ENCODE peak calls at places on chromosomes 4 and X, in eight cellular contexts. One of them, this sample, is unnamed.

GRCh38 chrX:129193357-129193756 is 329.9 kb downstream of the SMARCA1 start:
- DNase-seq in heart right ventricle: peak
- DNase-seq in brain microvascular endothelial cell: no peak
- DNase-seq in fibroblast of lung: no peak
- DNase-seq in left ventricle myocardium inferior: peak
- DNase-seq in CD4-positive, alpha-beta T cell: no peak
- DNase-seq in CD8-positive, alpha-beta memory T cell: no peak
- DNase-seq in naive thymus-derived CD4-positive, alpha-beta T cell: no peak
- DNase-seq in this sample: no peak

GRCh38 chr4:182736207-182736606 is 181.0 kb downstream of the DCTD start:
- DNase-seq in fibroblast of lung: no peak
- DNase-seq in heart right ventricle: no peak
- DNase-seq in naive thymus-derived CD4-positive, alpha-beta T cell: no peak
- DNase-seq in brain microvascular endothelial cell: no peak
- DNase-seq in left ventricle myocardium inferior: no peak
- DNase-seq in CD4-positive, alpha-beta T cell: no peak
- DNase-seq in CD8-positive, alpha-beta memory T cell: no peak
- DNase-seq in this sample: no peak

GRCh38 chr4:99886146-99886545 is 8.1 kb downstream of the LAMTOR3 start:
- DNase-seq in left ventricle myocardium inferior: no peak
- DNase-seq in CD4-positive, alpha-beta T cell: no peak
- DNase-seq in brain microvascular endothelial cell: peak
- DNase-seq in heart right ventricle: no peak
- DNase-seq in fibroblast of lung: peak
- DNase-seq in CD8-positive, alpha-beta memory T cell: no peak
- DNase-seq in naive thymus-derived CD4-positive, alpha-beta T cell: no peak
- DNase-seq in this sample: no peak

GRCh38 chr4:108443585-108443984 is 176.8 kb upstream of the RPL34 start:
- DNase-seq in fibroblast of lung: no peak
- DNase-seq in naive thymus-derived CD4-positive, alpha-beta T cell: no peak
- DNase-seq in CD8-positive, alpha-beta memory T cell: no peak
- DNase-seq in heart right ventricle: no peak
- DNase-seq in left ventricle myocardium inferior: no peak
- DNase-seq in CD4-positive, alpha-beta T cell: no peak
- DNase-seq in brain microvascular endothelial cell: no peak
- DNase-seq in this sample: no peak

GRCh38 chr4:8403173-8403753 is 37.3 kb downstream of the ACOX3 start:
- DNase-seq in left ventricle myocardium inferior: peak
- DNase-seq in CD4-positive, alpha-beta T cell: peak
- DNase-seq in naive thymus-derived CD4-positive, alpha-beta T cell: peak
- DNase-seq in brain microvascular endothelial cell: peak
- DNase-seq in heart right ventricle: peak
- DNase-seq in CD8-positive, alpha-beta memory T cell: no peak
- DNase-seq in fibroblast of lung: peak
- DNase-seq in this sample: peak

GRCh38 chr4:76738081-76738931 is 159.6 kb downstream of the SOWAHB start:
- DNase-seq in fibroblast of lung: peak
- DNase-seq in brain microvascular endothelial cell: no peak
- DNase-seq in heart right ventricle: peak
- DNase-seq in CD4-positive, alpha-beta T cell: no peak
- DNase-seq in naive thymus-derived CD4-positive, alpha-beta T cell: no peak
- DNase-seq in CD8-positive, alpha-beta memory T cell: no peak
- DNase-seq in left ventricle myocardium inferior: no peak
- DNase-seq in this sample: no peak

GRCh38 chr4:5755679-5756078 is 44.7 kb downstream of the EVC start:
- DNase-seq in heart right ventricle: no peak
- DNase-seq in brain microvascular endothelial cell: no peak
- DNase-seq in CD8-positive, alpha-beta memory T cell: no peak
- DNase-seq in fibroblast of lung: no peak
- DNase-seq in left ventricle myocardium inferior: no peak
- DNase-seq in CD4-positive, alpha-beta T cell: no peak
- DNase-seq in naive thymus-derived CD4-positive, alpha-beta T cell: no peak
- DNase-seq in this sample: no peak

GRCh38 chr4:139299536-139299935 is 1.8 kb upstream of the NAA15 start:
- DNase-seq in heart right ventricle: no peak
- DNase-seq in brain microvascular endothelial cell: no peak
- DNase-seq in CD4-positive, alpha-beta T cell: no peak
- DNase-seq in left ventricle myocardium inferior: no peak
- DNase-seq in fibroblast of lung: no peak
- DNase-seq in CD8-positive, alpha-beta memory T cell: no peak
- DNase-seq in naive thymus-derived CD4-positive, alpha-beta T cell: no peak
- DNase-seq in this sample: no peak

GRCh38 chr4:88163286-88163685 is 4.8 kb upstream of the ABCG2 start:
- DNase-seq in naive thymus-derived CD4-positive, alpha-beta T cell: no peak
- DNase-seq in heart right ventricle: no peak
- DNase-seq in CD4-positive, alpha-beta T cell: no peak
- DNase-seq in left ventricle myocardium inferior: no peak
- DNase-seq in fibroblast of lung: no peak
- DNase-seq in CD8-positive, alpha-beta memory T cell: no peak
- DNase-seq in brain microvascular endothelial cell: no peak
- DNase-seq in this sample: no peak

GRCh38 chr4:138217567-138217966 is 24.6 kb downstream of the SLC7A11 start:
- DNase-seq in heart right ventricle: no peak
- DNase-seq in CD4-positive, alpha-beta T cell: no peak
- DNase-seq in fibroblast of lung: no peak
- DNase-seq in naive thymus-derived CD4-positive, alpha-beta T cell: no peak
- DNase-seq in brain microvascular endothelial cell: no peak
- DNase-seq in CD8-positive, alpha-beta memory T cell: no peak
- DNase-seq in left ventricle myocardium inferior: no peak
- DNase-seq in this sample: no peak

GRCh38 chr4:98744372-98745150 is 86.2 kb upstream of the TSPAN5 start:
- DNase-seq in left ventricle myocardium inferior: no peak
- DNase-seq in brain microvascular endothelial cell: no peak
- DNase-seq in CD4-positive, alpha-beta T cell: no peak
- DNase-seq in fibroblast of lung: no peak
- DNase-seq in heart right ventricle: no peak
- DNase-seq in CD8-positive, alpha-beta memory T cell: no peak
- DNase-seq in naive thymus-derived CD4-positive, alpha-beta T cell: no peak
- DNase-seq in this sample: no peak

GRCh38 chrX:10278716-10279115 is 121.9 kb downstream of the CLCN4 start:
- DNase-seq in CD8-positive, alpha-beta memory T cell: no peak
- DNase-seq in brain microvascular endothelial cell: no peak
- DNase-seq in fibroblast of lung: no peak
- DNase-seq in left ventricle myocardium inferior: no peak
- DNase-seq in naive thymus-derived CD4-positive, alpha-beta T cell: no peak
- DNase-seq in heart right ventricle: no peak
- DNase-seq in CD4-positive, alpha-beta T cell: no peak
- DNase-seq in this sample: no peak

GRCh38 chrX:68041110-68041509 is 392.2 kb downstream of the OPHN1 start:
- DNase-seq in CD8-positive, alpha-beta memory T cell: no peak
- DNase-seq in fibroblast of lung: no peak
- DNase-seq in CD4-positive, alpha-beta T cell: no peak
- DNase-seq in naive thymus-derived CD4-positive, alpha-beta T cell: no peak
- DNase-seq in heart right ventricle: no peak
- DNase-seq in brain microvascular endothelial cell: no peak
- DNase-seq in left ventricle myocardium inferior: no peak
- DNase-seq in this sample: no peak

GRCh38 chrX:39324233-39324632 is 523.0 kb downstream of the MID1IP1 start:
- DNase-seq in fibroblast of lung: no peak
- DNase-seq in CD4-positive, alpha-beta T cell: no peak
- DNase-seq in brain microvascular endothelial cell: no peak
- DNase-seq in CD8-positive, alpha-beta memory T cell: no peak
- DNase-seq in heart right ventricle: no peak
- DNase-seq in left ventricle myocardium inferior: no peak
- DNase-seq in naive thymus-derived CD4-positive, alpha-beta T cell: no peak
- DNase-seq in this sample: no peak

GRCh38 chrX:39320165-39320564 is 518.9 kb downstream of the MID1IP1 start:
- DNase-seq in fibroblast of lung: no peak
- DNase-seq in CD8-positive, alpha-beta memory T cell: no peak
- DNase-seq in CD4-positive, alpha-beta T cell: no peak
- DNase-seq in heart right ventricle: no peak
- DNase-seq in left ventricle myocardium inferior: no peak
- DNase-seq in brain microvascular endothelial cell: no peak
- DNase-seq in naive thymus-derived CD4-positive, alpha-beta T cell: no peak
- DNase-seq in this sample: no peak

GRCh38 chrX:39313149-39313548 is 511.9 kb downstream of the MID1IP1 start:
- DNase-seq in CD4-positive, alpha-beta T cell: no peak
- DNase-seq in left ventricle myocardium inferior: no peak
- DNase-seq in fibroblast of lung: no peak
- DNase-seq in naive thymus-derived CD4-positive, alpha-beta T cell: no peak
- DNase-seq in brain microvascular endothelial cell: no peak
- DNase-seq in heart right ventricle: no peak
- DNase-seq in CD8-positive, alpha-beta memory T cell: no peak
- DNase-seq in this sample: no peak

DNA sequence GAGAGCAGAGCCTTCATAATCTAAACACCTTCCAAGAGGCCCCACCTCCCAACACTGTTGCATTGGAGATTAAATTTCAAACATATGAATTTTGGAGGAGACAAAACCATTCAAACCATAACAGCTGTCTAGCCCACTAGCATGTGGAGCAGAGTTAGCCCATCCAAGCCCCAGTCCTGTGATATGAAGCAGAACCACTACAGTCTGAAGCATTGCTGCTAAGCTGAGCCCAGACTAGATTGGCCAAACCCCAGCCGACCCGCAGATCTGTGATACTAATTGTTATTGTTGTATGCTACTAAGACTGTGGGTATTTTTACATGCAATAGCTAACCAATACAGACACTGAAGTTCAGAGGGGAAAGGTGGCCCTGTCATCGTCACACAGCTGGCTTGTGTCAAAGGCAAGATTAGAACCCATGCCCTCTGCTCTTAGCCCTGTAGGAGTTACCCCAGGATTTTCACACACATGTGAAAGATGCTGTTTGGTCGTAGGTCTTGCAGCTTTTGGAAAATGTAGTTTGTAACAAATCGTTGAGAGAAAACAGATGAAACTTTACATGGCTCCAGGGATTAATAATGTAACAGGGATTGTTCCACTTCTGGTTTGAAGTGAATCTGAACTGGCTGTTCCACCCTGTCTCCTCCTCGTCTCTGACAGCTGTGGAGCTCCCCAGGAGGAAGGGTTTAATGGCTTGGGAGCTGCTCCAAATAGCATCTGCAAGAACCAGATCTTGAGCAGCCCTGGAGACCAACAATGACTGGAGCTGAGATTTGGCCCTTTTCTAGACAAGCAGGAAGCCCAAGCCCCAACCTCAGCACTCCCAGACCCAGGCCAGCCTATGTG is 517.5 kb downstream of the MID1IP1 start:
- DNase-seq in left ventricle myocardium inferior: no peak
- DNase-seq in naive thymus-derived CD4-positive, alpha-beta T cell: no peak
- DNase-seq in CD8-positive, alpha-beta memory T cell: no peak
- DNase-seq in heart right ventricle: peak
- DNase-seq in brain microvascular endothelial cell: no peak
- DNase-seq in fibroblast of lung: no peak
- DNase-seq in CD4-positive, alpha-beta T cell: no peak
- DNase-seq in this sample: no peak
- H3K27ac ChIP-seq in left ventricle myocardium inferior: peak
- H3K27ac ChIP-seq in naive thymus-derived CD4-positive, alpha-beta T cell: no peak
- H3K27ac ChIP-seq in CD8-positive, alpha-beta memory T cell: no peak
- H3K27ac ChIP-seq in heart right ventricle: no peak
- H3K27ac ChIP-seq in brain microvascular endothelial cell: no peak
- H3K27ac ChIP-seq in fibroblast of lung: no peak
- H3K27ac ChIP-seq in CD4-positive, alpha-beta T cell: no peak
- H3K27ac ChIP-seq in this sample: no peak

DNA sequence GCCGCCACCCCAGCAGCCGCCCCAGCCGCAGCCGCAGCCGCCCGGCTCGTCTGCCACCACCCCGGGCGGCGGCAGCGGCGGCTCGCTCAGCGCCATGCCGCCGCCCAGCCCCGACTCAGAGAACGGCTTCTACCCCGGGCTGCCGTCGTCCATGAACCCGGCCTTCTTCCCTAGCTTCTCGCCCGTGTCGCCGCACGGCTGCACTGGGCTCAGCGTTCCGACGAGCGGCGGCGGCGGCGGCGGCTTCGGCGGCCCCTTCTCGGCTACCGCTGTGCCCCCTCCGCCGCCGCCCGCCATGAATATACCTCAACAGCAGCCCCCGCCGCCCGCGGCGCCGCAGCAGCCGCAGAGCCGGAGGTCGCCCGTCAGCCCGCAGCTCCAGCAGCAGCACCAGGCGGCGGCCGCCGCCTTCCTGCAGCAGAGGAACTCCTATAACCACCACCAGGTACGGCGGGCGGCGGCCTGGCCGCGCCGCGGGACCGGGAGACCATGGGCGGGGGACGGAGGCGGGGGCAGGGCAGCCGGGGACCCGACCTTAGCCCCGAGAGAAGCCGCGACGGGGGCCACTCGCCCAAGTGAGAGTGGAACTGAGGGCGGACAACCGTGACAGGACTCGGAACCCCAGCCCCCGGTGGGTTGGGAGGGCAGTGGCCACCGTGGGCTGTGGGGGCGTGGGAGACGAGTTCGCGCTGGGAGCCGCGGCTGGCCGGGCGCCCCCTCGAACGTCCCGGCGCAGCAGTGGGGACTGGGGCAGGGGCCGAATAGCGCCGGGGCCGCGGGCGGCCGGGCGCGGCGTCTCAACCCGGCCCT is 1.8 kb downstream of the CPEB2 start:
- DNase-seq in left ventricle myocardium inferior: peak
- DNase-seq in CD8-positive, alpha-beta memory T cell: peak
- DNase-seq in CD4-positive, alpha-beta T cell: peak
- DNase-seq in brain microvascular endothelial cell: no peak
- DNase-seq in heart right ventricle: peak
- DNase-seq in naive thymus-derived CD4-positive, alpha-beta T cell: peak
- DNase-seq in fibroblast of lung: no peak
- DNase-seq in this sample: peak
- H3K27ac ChIP-seq in left ventricle myocardium inferior: peak
- H3K27ac ChIP-seq in CD8-positive, alpha-beta memory T cell: peak
- H3K27ac ChIP-seq in CD4-positive, alpha-beta T cell: peak
- H3K27ac ChIP-seq in brain microvascular endothelial cell: peak
- H3K27ac ChIP-seq in heart right ventricle: peak
- H3K27ac ChIP-seq in naive thymus-derived CD4-positive, alpha-beta T cell: peak
- H3K27ac ChIP-seq in fibroblast of lung: peak
- H3K27ac ChIP-seq in this sample: peak

DNA sequence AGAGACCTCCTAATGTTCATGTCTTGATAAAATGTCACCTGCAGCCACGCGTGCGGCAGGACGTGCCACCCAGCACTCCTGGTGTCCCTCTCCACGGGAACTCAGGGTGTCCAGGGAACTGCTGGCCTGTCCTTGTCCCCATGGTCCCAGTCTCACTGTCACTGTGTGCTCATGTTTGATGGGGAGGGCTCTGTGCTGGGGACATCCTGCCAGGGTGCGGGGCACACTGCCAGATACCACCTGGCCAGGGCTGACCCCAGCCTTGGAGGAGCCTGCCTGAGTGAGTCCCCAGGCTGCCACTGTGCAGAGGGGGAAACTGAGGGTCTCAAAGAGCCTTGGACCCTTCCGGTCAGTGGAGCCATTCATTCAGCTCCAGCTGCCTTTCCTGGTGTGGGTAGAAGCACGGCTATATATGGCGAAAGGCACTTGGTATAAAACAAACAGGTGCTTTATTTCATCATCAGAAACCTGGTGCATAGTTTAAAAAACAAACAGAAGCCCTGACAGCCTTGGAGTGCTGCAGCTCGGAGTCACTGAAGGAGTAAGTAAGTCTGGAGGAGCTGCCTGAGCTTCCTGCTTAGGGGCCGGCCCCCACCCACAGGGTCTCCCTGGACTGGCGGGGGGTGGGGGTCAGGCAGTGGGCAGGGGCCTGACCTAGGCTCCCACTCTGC is 32.9 kb downstream of the NOP14 start:
- DNase-seq in heart right ventricle: no peak
- DNase-seq in fibroblast of lung: no peak
- DNase-seq in left ventricle myocardium inferior: peak
- DNase-seq in CD8-positive, alpha-beta memory T cell: peak
- DNase-seq in CD4-positive, alpha-beta T cell: no peak
- DNase-seq in naive thymus-derived CD4-positive, alpha-beta T cell: no peak
- DNase-seq in brain microvascular endothelial cell: no peak
- DNase-seq in this sample: no peak
- H3K27ac ChIP-seq in heart right ventricle: peak
- H3K27ac ChIP-seq in fibroblast of lung: no peak
- H3K27ac ChIP-seq in left ventricle myocardium inferior: peak
- H3K27ac ChIP-seq in CD8-positive, alpha-beta memory T cell: no peak
- H3K27ac ChIP-seq in CD4-positive, alpha-beta T cell: no peak
- H3K27ac ChIP-seq in naive thymus-derived CD4-positive, alpha-beta T cell: peak
- H3K27ac ChIP-seq in brain microvascular endothelial cell: no peak
- H3K27ac ChIP-seq in this sample: no peak

GRCh38 chr4:102345795-102346100 is 466 bp upstream of the SLC39A8 start:
- DNase-seq in fibroblast of lung: no peak
- DNase-seq in brain microvascular endothelial cell: no peak
- DNase-seq in naive thymus-derived CD4-positive, alpha-beta T cell: no peak
- DNase-seq in heart right ventricle: peak
- DNase-seq in CD4-positive, alpha-beta T cell: no peak
- DNase-seq in left ventricle myocardium inferior: no peak
- DNase-seq in CD8-positive, alpha-beta memory T cell: no peak
- DNase-seq in this sample: no peak
- H3K27ac ChIP-seq in fibroblast of lung: no peak
- H3K27ac ChIP-seq in brain microvascular endothelial cell: no peak
- H3K27ac ChIP-seq in naive thymus-derived CD4-positive, alpha-beta T cell: peak
- H3K27ac ChIP-seq in heart right ventricle: peak
- H3K27ac ChIP-seq in CD4-positive, alpha-beta T cell: peak
- H3K27ac ChIP-seq in left ventricle myocardium inferior: peak
- H3K27ac ChIP-seq in CD8-positive, alpha-beta memory T cell: peak
- H3K27ac ChIP-seq in this sample: peak